ENCODE peak calls at places on chromosome 19, in ten cellular contexts. One of them, this sample, is unnamed.

GRCh38 chr19:10289167-10289835 is 451 bp upstream of the ICAM5 start:
- DNase-seq in mucosa of descending colon: peak; percentile 59
- DNase-seq in left ventricle myocardium inferior: no peak
- DNase-seq in GM23338: peak; percentile 93
- DNase-seq in heart left ventricle: no peak
- DNase-seq in ovary: peak; percentile 68
- DNase-seq in mammary epithelial cell: no peak
- DNase-seq in spleen: peak; percentile 87
- DNase-seq in neural progenitor cell: peak; percentile 73
- DNase-seq in thoracic aorta: no peak
- DNase-seq in this sample: peak; percentile 78

GRCh38 chr19:54684537-54684936 is 21.8 kb downstream of the LILRB4 start:
- DNase-seq in mucosa of descending colon: no peak
- DNase-seq in left ventricle myocardium inferior: no peak
- DNase-seq in GM23338: peak; percentile 52
- DNase-seq in heart left ventricle: no peak
- DNase-seq in ovary: no peak
- DNase-seq in mammary epithelial cell: peak; percentile 11
- DNase-seq in spleen: no peak
- DNase-seq in neural progenitor cell: peak; percentile 53
- DNase-seq in thoracic aorta: no peak
- DNase-seq in this sample: no peak

GRCh38 chr19:45862564-45863334 is at the start of gene SYMPK:
- DNase-seq in mucosa of descending colon: peak; percentile 99
- DNase-seq in left ventricle myocardium inferior: peak; percentile 99
- DNase-seq in GM23338: peak; percentile 99
- DNase-seq in heart left ventricle: peak; percentile 99
- DNase-seq in ovary: peak; percentile 99
- DNase-seq in mammary epithelial cell: peak; percentile 98
- DNase-seq in spleen: peak; percentile 100
- DNase-seq in neural progenitor cell: peak; percentile 100
- DNase-seq in thoracic aorta: peak; percentile 95
- DNase-seq in this sample: peak; percentile 99

GRCh38 chr19:30529876-30530275 is 157.7 kb downstream of the ZNF536 start:
- DNase-seq in mucosa of descending colon: no peak
- DNase-seq in left ventricle myocardium inferior: no peak
- DNase-seq in GM23338: no peak
- DNase-seq in heart left ventricle: no peak
- DNase-seq in ovary: no peak
- DNase-seq in mammary epithelial cell: no peak
- DNase-seq in spleen: no peak
- DNase-seq in neural progenitor cell: no peak
- DNase-seq in thoracic aorta: no peak
- DNase-seq in this sample: no peak

GRCh38 chr19:10514211-10515145 is 2.8 kb downstream of the S1PR5 start:
- DNase-seq in mucosa of descending colon: no peak
- DNase-seq in left ventricle myocardium inferior: no peak
- DNase-seq in GM23338: peak; percentile 85
- DNase-seq in heart left ventricle: no peak
- DNase-seq in ovary: no peak
- DNase-seq in mammary epithelial cell: no peak
- DNase-seq in spleen: no peak
- DNase-seq in neural progenitor cell: peak; percentile 88
- DNase-seq in thoracic aorta: no peak
- DNase-seq in this sample: no peak

GRCh38 chr19:40241809-40242384 is 15.4 kb upstream of the CCNP start:
- DNase-seq in mucosa of descending colon: no peak
- DNase-seq in left ventricle myocardium inferior: peak; percentile 74
- DNase-seq in GM23338: no peak
- DNase-seq in heart left ventricle: peak; percentile 78
- DNase-seq in ovary: peak; percentile 86
- DNase-seq in mammary epithelial cell: no peak
- DNase-seq in spleen: peak; percentile 83
- DNase-seq in neural progenitor cell: no peak
- DNase-seq in thoracic aorta: no peak
- DNase-seq in this sample: no peak

GRCh38 chr19:36151144-36152051 is 849 bp downstream of the COX7A1 start:
- DNase-seq in mucosa of descending colon: peak; percentile 34
- DNase-seq in left ventricle myocardium inferior: peak; percentile 78
- DNase-seq in GM23338: peak; percentile 89
- DNase-seq in heart left ventricle: peak; percentile 81
- DNase-seq in ovary: peak; percentile 70
- DNase-seq in mammary epithelial cell: no peak
- DNase-seq in spleen: peak; percentile 81
- DNase-seq in neural progenitor cell: no peak
- DNase-seq in thoracic aorta: peak; percentile 34
- DNase-seq in this sample: no peak

GRCh38 chr19:47157455-47158321 is 27.1 kb downstream of the SAE1 start:
- DNase-seq in mucosa of descending colon: peak; percentile 59
- DNase-seq in left ventricle myocardium inferior: peak; percentile 45
- DNase-seq in GM23338: peak; percentile 96
- DNase-seq in heart left ventricle: peak; percentile 66
- DNase-seq in ovary: no peak
- DNase-seq in mammary epithelial cell: no peak
- DNase-seq in spleen: peak; percentile 80
- DNase-seq in neural progenitor cell: peak; percentile 62
- DNase-seq in thoracic aorta: peak; percentile 2
- DNase-seq in this sample: peak; percentile 45

GRCh38 chr19:43507880-43508279 is 3.3 kb upstream of the PHLDB3 start:
- DNase-seq in mucosa of descending colon: no peak
- DNase-seq in left ventricle myocardium inferior: no peak
- DNase-seq in GM23338: no peak
- DNase-seq in heart left ventricle: no peak
- DNase-seq in ovary: no peak
- DNase-seq in mammary epithelial cell: no peak
- DNase-seq in spleen: no peak
- DNase-seq in neural progenitor cell: no peak
- DNase-seq in thoracic aorta: no peak
- DNase-seq in this sample: peak; percentile 23
- TF ChIP-seq CTCF in mucosa of descending colon: no peak
- TF ChIP-seq CTCF in left ventricle myocardium inferior: no peak
- TF ChIP-seq CTCF in GM23338: no peak
- TF ChIP-seq CTCF in heart left ventricle: no peak
- TF ChIP-seq CTCF in ovary: no peak
- TF ChIP-seq CTCF in mammary epithelial cell: no peak
- TF ChIP-seq CTCF in spleen: no peak
- TF ChIP-seq CTCF in neural progenitor cell: no peak
- TF ChIP-seq CTCF in thoracic aorta: no peak
- TF ChIP-seq CTCF in this sample: no peak

GRCh38 chr19:1653300-1653628 is 849 bp upstream of the TCF3 start:
- DNase-seq in mucosa of descending colon: no peak
- DNase-seq in left ventricle myocardium inferior: no peak
- DNase-seq in GM23338: no peak
- DNase-seq in heart left ventricle: no peak
- DNase-seq in ovary: no peak
- DNase-seq in mammary epithelial cell: no peak
- DNase-seq in spleen: no peak
- DNase-seq in neural progenitor cell: no peak
- DNase-seq in thoracic aorta: no peak
- DNase-seq in this sample: no peak
- H3K4me1 ChIP-seq in mucosa of descending colon: no peaks in the 10 kb centered on the region
- H3K4me1 ChIP-seq in left ventricle myocardium inferior: peaks cover 27% of the 10 kb centered on the region
- H3K4me1 ChIP-seq in GM23338: peaks cover 10% of the 10 kb centered on the region
- H3K4me1 ChIP-seq in heart left ventricle: peaks cover 9% of the 10 kb centered on the region
- H3K4me1 ChIP-seq in ovary: peaks cover 6% of the 10 kb centered on the region
- H3K4me1 ChIP-seq in mammary epithelial cell: peaks cover 15% of the 10 kb centered on the region
- H3K4me1 ChIP-seq in spleen: peaks cover 28% of the 10 kb centered on the region
- H3K4me1 ChIP-seq in neural progenitor cell: peaks cover 9% of the 10 kb centered on the region
- H3K4me1 ChIP-seq in thoracic aorta: peaks cover 19% of the 10 kb centered on the region
- H3K4me1 ChIP-seq in this sample: peaks cover 4% of the 10 kb centered on the region

GRCh38 chr19:38619361-38620174 is 580 bp downstream of the EIF3K start:
- DNase-seq in mucosa of descending colon: no peak
- DNase-seq in left ventricle myocardium inferior: no peak
- DNase-seq in GM23338: no peak
- DNase-seq in heart left ventricle: no peak
- DNase-seq in ovary: no peak
- DNase-seq in mammary epithelial cell: no peak
- DNase-seq in spleen: no peak
- DNase-seq in neural progenitor cell: no peak
- DNase-seq in thoracic aorta: no peak
- DNase-seq in this sample: no peak

GRCh38 chr19:38617764-38618589 is at the start of gene MAP4K1:
- DNase-seq in mucosa of descending colon: peak; percentile 78
- DNase-seq in left ventricle myocardium inferior: peak; percentile 37
- DNase-seq in GM23338: peak; percentile 19
- DNase-seq in heart left ventricle: peak; percentile 84
- DNase-seq in ovary: peak; percentile 51
- DNase-seq in mammary epithelial cell: no peak
- DNase-seq in spleen: peak; percentile 98
- DNase-seq in neural progenitor cell: peak; percentile 20
- DNase-seq in thoracic aorta: no peak
- DNase-seq in this sample: no peak

GRCh38 chr19:38617283-38617763 is 430 bp downstream of the MAP4K1 start:
- DNase-seq in mucosa of descending colon: peak; percentile 42
- DNase-seq in left ventricle myocardium inferior: no peak
- DNase-seq in GM23338: no peak
- DNase-seq in heart left ventricle: no peak
- DNase-seq in ovary: peak; percentile 52
- DNase-seq in mammary epithelial cell: no peak
- DNase-seq in spleen: peak; percentile 74
- DNase-seq in neural progenitor cell: no peak
- DNase-seq in thoracic aorta: no peak
- DNase-seq in this sample: no peak

GRCh38 chr19:38616265-38616664 is 1.5 kb downstream of the MAP4K1 start:
- DNase-seq in mucosa of descending colon: no peak
- DNase-seq in left ventricle myocardium inferior: no peak
- DNase-seq in GM23338: no peak
- DNase-seq in heart left ventricle: no peak
- DNase-seq in ovary: no peak
- DNase-seq in mammary epithelial cell: no peak
- DNase-seq in spleen: no peak
- DNase-seq in neural progenitor cell: no peak
- DNase-seq in thoracic aorta: no peak
- DNase-seq in this sample: no peak

DNA sequence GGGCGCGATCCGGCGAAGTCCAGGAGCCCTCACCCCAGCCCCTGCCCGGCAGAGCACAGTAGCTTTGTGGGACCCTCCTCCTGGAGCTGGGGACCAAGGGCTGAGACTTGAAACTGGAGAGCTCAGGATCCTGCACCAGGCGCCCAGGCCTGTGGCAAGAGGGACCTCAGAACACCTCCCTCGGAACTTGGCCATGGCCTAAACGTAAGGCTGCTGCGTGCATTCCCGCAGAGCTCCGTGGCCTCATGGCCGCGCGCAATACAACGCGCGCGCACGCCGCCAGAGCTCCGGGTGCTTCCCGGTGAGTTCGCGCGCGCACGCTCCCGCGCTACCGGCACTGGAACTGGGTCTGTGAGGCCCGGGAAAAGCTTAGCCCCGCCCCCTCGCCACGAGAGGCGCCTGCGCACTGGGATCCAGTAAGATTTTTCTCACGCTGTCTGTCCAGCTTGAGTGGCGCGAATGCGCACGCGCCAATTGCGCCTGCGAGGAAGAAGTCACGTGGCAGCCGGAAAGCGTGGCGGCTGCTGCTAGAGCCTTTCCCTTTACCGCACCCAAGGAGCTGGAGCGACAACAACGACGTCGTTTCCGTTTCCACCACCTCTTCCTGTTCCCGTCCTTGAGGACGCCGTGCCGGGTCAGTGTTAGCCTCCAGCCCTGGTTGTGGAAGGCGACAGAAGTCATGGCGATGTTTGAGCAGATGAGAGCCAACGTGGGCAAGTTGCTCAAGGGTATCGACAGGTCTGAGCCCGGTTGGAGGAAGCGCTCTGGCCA is at the start of gene EIF3K:
- DNase-seq in mucosa of descending colon: peak; percentile 100
- DNase-seq in left ventricle myocardium inferior: peak; percentile 99
- DNase-seq in GM23338: peak; percentile 99
- DNase-seq in heart left ventricle: peak; percentile 100
- DNase-seq in ovary: peak; percentile 100
- DNase-seq in mammary epithelial cell: peak; percentile 98
- DNase-seq in spleen: peak; percentile 100
- DNase-seq in neural progenitor cell: peak; percentile 100
- DNase-seq in thoracic aorta: peak; percentile 91
- DNase-seq in this sample: peak; percentile 99
- H3K4me3 ChIP-seq in mucosa of descending colon: peak within 1 kb of the TSS; percentile 83
- H3K4me3 ChIP-seq in left ventricle myocardium inferior: peak within 1 kb of the TSS; percentile 86
- H3K4me3 ChIP-seq in GM23338: peak within 1 kb of the TSS; percentile 87
- H3K4me3 ChIP-seq in heart left ventricle: peak within 1 kb of the TSS; percentile 86
- H3K4me3 ChIP-seq in ovary: peak within 1 kb of the TSS; percentile 87
- H3K4me3 ChIP-seq in mammary epithelial cell: peak within 1 kb of the TSS; percentile 88
- H3K4me3 ChIP-seq in spleen: peak within 1 kb of the TSS; percentile 86
- H3K4me3 ChIP-seq in neural progenitor cell: peak within 1 kb of the TSS; percentile 76
- H3K4me3 ChIP-seq in thoracic aorta: peak within 1 kb of the TSS; percentile 99
- H3K4me3 ChIP-seq in this sample: peak within 1 kb of the TSS; percentile 81

DNA sequence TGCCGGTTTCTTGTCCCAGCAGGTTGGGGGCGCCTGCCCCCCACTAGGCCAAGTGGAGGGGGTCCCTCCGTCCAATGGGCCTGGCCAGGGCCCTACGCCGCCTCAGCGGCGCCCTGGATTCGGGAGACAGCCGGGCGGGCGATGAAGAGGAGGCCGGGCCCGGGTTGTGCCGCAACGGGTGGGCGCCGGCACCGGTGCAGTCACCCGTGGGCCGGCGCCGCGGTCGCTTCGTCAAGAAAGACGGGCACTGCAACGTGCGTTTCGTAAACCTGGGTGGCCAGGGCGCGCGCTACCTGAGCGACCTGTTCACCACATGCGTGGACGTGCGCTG is 6.2 kb downstream of the KCNJ14 start:
- DNase-seq in mucosa of descending colon: no peak
- DNase-seq in left ventricle myocardium inferior: no peak
- DNase-seq in GM23338: no peak
- DNase-seq in heart left ventricle: peak; percentile 52
- DNase-seq in ovary: no peak
- DNase-seq in mammary epithelial cell: no peak
- DNase-seq in spleen: no peak
- DNase-seq in neural progenitor cell: no peak
- DNase-seq in thoracic aorta: no peak
- DNase-seq in this sample: no peak
- TF ChIP-seq CTCF in mucosa of descending colon: no peak
- TF ChIP-seq CTCF in left ventricle myocardium inferior: no peak
- TF ChIP-seq CTCF in GM23338: no peak
- TF ChIP-seq CTCF in heart left ventricle: no peak
- TF ChIP-seq CTCF in ovary: no peak
- TF ChIP-seq CTCF in mammary epithelial cell: no peak
- TF ChIP-seq CTCF in spleen: no peak
- TF ChIP-seq CTCF in neural progenitor cell: no peak
- TF ChIP-seq CTCF in thoracic aorta: no peak
- TF ChIP-seq CTCF in this sample: no peak

DNA sequence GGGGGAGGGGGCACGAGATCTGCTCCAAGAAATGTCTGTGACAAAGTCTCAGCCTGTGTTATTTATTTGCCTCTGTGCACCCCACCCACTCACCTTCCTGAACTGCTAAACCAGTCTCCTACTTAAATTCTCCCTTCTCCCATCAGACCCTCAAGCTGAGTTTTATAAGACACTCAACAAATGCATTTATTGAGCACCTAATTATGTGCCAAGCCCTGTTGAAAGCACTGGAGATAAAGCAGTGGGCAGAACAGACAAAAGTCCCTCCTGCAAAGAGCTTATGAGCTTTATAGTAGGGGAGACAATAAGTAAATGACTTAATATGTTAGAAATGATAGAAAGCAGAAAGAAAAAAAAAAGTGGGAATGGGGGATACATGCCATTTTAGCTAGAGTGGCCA is 3.4 kb upstream of the FAM98C start:
- DNase-seq in mucosa of descending colon: no peak
- DNase-seq in left ventricle myocardium inferior: no peak
- DNase-seq in GM23338: no peak
- DNase-seq in heart left ventricle: no peak
- DNase-seq in ovary: no peak
- DNase-seq in mammary epithelial cell: no peak
- DNase-seq in spleen: no peak
- DNase-seq in neural progenitor cell: no peak
- DNase-seq in thoracic aorta: no peak
- DNase-seq in this sample: no peak
- H3K4me1 ChIP-seq in mucosa of descending colon: no peaks in the 10 kb centered on the region
- H3K4me1 ChIP-seq in left ventricle myocardium inferior: peaks cover 20% of the 10 kb centered on the region
- H3K4me1 ChIP-seq in GM23338: peaks cover 5% of the 10 kb centered on the region
- H3K4me1 ChIP-seq in heart left ventricle: peaks cover 4% of the 10 kb centered on the region
- H3K4me1 ChIP-seq in ovary: no peaks in the 10 kb centered on the region
- H3K4me1 ChIP-seq in mammary epithelial cell: no peaks in the 10 kb centered on the region
- H3K4me1 ChIP-seq in spleen: peaks cover 12% of the 10 kb centered on the region
- H3K4me1 ChIP-seq in neural progenitor cell: no peaks in the 10 kb centered on the region
- H3K4me1 ChIP-seq in thoracic aorta: peaks cover 11% of the 10 kb centered on the region
- H3K4me1 ChIP-seq in this sample: peaks cover 10% of the 10 kb centered on the region